ENCODE peak calls at places on chromosomes 7 and 10, in ten cellular contexts. One of them, this sample, is unnamed.

GRCh38 chr7:158784270-158784669 is 45.0 kb downstream of the ESYT2 start:
- DNase-seq in cardiac fibroblast: no peak
- DNase-seq in AG08396: no peak
- DNase-seq in GM19239: no peak
- DNase-seq in astrocyte: no peak
- DNase-seq in activated CD4-positive, alpha-beta T cell treated with anti-CD3 and anti-CD28 coated beads for 24 hours: no peak
- DNase-seq in posterior cingulate gyrus: no peak
- DNase-seq in ecto neural progenitor cell: no peak
- DNase-seq in fibroblast of lung: no peak
- DNase-seq in stimulated activated CD8-positive, alpha-beta memory T cell treated with anti-CD3 and anti-CD28 coated beads, Interleukin-2, amount 100 ng/mL, for 48 hours: no peak
- DNase-seq in this sample: no peak

GRCh38 chr7:77320161-77320560 is 96.0 kb downstream of the GSAP start:
- DNase-seq in cardiac fibroblast: no peak
- DNase-seq in AG08396: no peak
- DNase-seq in GM19239: no peak
- DNase-seq in astrocyte: no peak
- DNase-seq in activated CD4-positive, alpha-beta T cell treated with anti-CD3 and anti-CD28 coated beads for 24 hours: no peak
- DNase-seq in posterior cingulate gyrus: no peak
- DNase-seq in ecto neural progenitor cell: no peak
- DNase-seq in fibroblast of lung: no peak
- DNase-seq in stimulated activated CD8-positive, alpha-beta memory T cell treated with anti-CD3 and anti-CD28 coated beads, Interleukin-2, amount 100 ng/mL, for 48 hours: no peak
- DNase-seq in this sample: no peak

GRCh38 chr10:131803863-131804425 is 96.9 kb upstream of the PPP2R2D start:
- DNase-seq in cardiac fibroblast: no peak
- DNase-seq in AG08396: no peak
- DNase-seq in GM19239: no peak
- DNase-seq in astrocyte: no peak
- DNase-seq in activated CD4-positive, alpha-beta T cell treated with anti-CD3 and anti-CD28 coated beads for 24 hours: no peak
- DNase-seq in posterior cingulate gyrus: no peak
- DNase-seq in ecto neural progenitor cell: peak; percentile 22
- DNase-seq in fibroblast of lung: no peak
- DNase-seq in stimulated activated CD8-positive, alpha-beta memory T cell treated with anti-CD3 and anti-CD28 coated beads, Interleukin-2, amount 100 ng/mL, for 48 hours: no peak
- DNase-seq in this sample: no peak

GRCh38 chr7:1004018-1004880 is 21.3 kb downstream of the CYP2W1 start:
- DNase-seq in cardiac fibroblast: no peak
- DNase-seq in AG08396: no peak
- DNase-seq in GM19239: no peak
- DNase-seq in astrocyte: no peak
- DNase-seq in activated CD4-positive, alpha-beta T cell treated with anti-CD3 and anti-CD28 coated beads for 24 hours: no peak
- DNase-seq in posterior cingulate gyrus: no peak
- DNase-seq in ecto neural progenitor cell: no peak
- DNase-seq in fibroblast of lung: no peak
- DNase-seq in stimulated activated CD8-positive, alpha-beta memory T cell treated with anti-CD3 and anti-CD28 coated beads, Interleukin-2, amount 100 ng/mL, for 48 hours: no peak
- DNase-seq in this sample: no peak

GRCh38 chr10:81026597-81026996 is 488.9 kb downstream of the SH2D4B start:
- DNase-seq in cardiac fibroblast: peak; percentile 46
- DNase-seq in AG08396: no peak
- DNase-seq in GM19239: no peak
- DNase-seq in astrocyte: no peak
- DNase-seq in activated CD4-positive, alpha-beta T cell treated with anti-CD3 and anti-CD28 coated beads for 24 hours: no peak
- DNase-seq in posterior cingulate gyrus: no peak
- DNase-seq in ecto neural progenitor cell: no peak
- DNase-seq in fibroblast of lung: no peak
- DNase-seq in stimulated activated CD8-positive, alpha-beta memory T cell treated with anti-CD3 and anti-CD28 coated beads, Interleukin-2, amount 100 ng/mL, for 48 hours: no peak
- DNase-seq in this sample: no peak

GRCh38 chr10:75540357-75541335 is 109.2 kb downstream of the LRMDA start:
- DNase-seq in cardiac fibroblast: no peak
- DNase-seq in AG08396: no peak
- DNase-seq in GM19239: no peak
- DNase-seq in astrocyte: no peak
- DNase-seq in activated CD4-positive, alpha-beta T cell treated with anti-CD3 and anti-CD28 coated beads for 24 hours: no peak
- DNase-seq in posterior cingulate gyrus: no peak
- DNase-seq in ecto neural progenitor cell: no peak
- DNase-seq in fibroblast of lung: no peak
- DNase-seq in stimulated activated CD8-positive, alpha-beta memory T cell treated with anti-CD3 and anti-CD28 coated beads, Interleukin-2, amount 100 ng/mL, for 48 hours: no peak
- DNase-seq in this sample: no peak

GRCh38 chr7:37311282-37311868 is 137.3 kb downstream of the ELMO1 start:
- DNase-seq in cardiac fibroblast: peak; percentile 15
- DNase-seq in AG08396: no peak
- DNase-seq in GM19239: no peak
- DNase-seq in astrocyte: peak; percentile 1
- DNase-seq in activated CD4-positive, alpha-beta T cell treated with anti-CD3 and anti-CD28 coated beads for 24 hours: peak; percentile 2
- DNase-seq in posterior cingulate gyrus: no peak
- DNase-seq in ecto neural progenitor cell: no peak
- DNase-seq in fibroblast of lung: peak; percentile 61
- DNase-seq in stimulated activated CD8-positive, alpha-beta memory T cell treated with anti-CD3 and anti-CD28 coated beads, Interleukin-2, amount 100 ng/mL, for 48 hours: peak; percentile 13
- DNase-seq in this sample: no peak

GRCh38 chr7:100946111-100946510 is 3.2 kb upstream of the MUC3A start:
- DNase-seq in cardiac fibroblast: no peak
- DNase-seq in AG08396: no peak
- DNase-seq in GM19239: no peak
- DNase-seq in astrocyte: no peak
- DNase-seq in activated CD4-positive, alpha-beta T cell treated with anti-CD3 and anti-CD28 coated beads for 24 hours: no peak
- DNase-seq in posterior cingulate gyrus: no peak
- DNase-seq in ecto neural progenitor cell: no peak
- DNase-seq in fibroblast of lung: no peak
- DNase-seq in stimulated activated CD8-positive, alpha-beta memory T cell treated with anti-CD3 and anti-CD28 coated beads, Interleukin-2, amount 100 ng/mL, for 48 hours: no peak
- DNase-seq in this sample: no peak

GRCh38 chr10:1149793-1150637 is 93.8 kb downstream of the WDR37 start:
- DNase-seq in cardiac fibroblast: no peak
- DNase-seq in AG08396: no peak
- DNase-seq in GM19239: no peak
- DNase-seq in astrocyte: no peak
- DNase-seq in activated CD4-positive, alpha-beta T cell treated with anti-CD3 and anti-CD28 coated beads for 24 hours: no peak
- DNase-seq in posterior cingulate gyrus: no peak
- DNase-seq in ecto neural progenitor cell: peak; percentile 34
- DNase-seq in fibroblast of lung: no peak
- DNase-seq in stimulated activated CD8-positive, alpha-beta memory T cell treated with anti-CD3 and anti-CD28 coated beads, Interleukin-2, amount 100 ng/mL, for 48 hours: peak; percentile 8
- DNase-seq in this sample: no peak

GRCh38 chr10:63375859-63376258 is 89.9 kb downstream of the JMJD1C start:
- DNase-seq in cardiac fibroblast: peak; percentile 93
- DNase-seq in AG08396: no peak
- DNase-seq in GM19239: no peak
- DNase-seq in astrocyte: no peak
- DNase-seq in activated CD4-positive, alpha-beta T cell treated with anti-CD3 and anti-CD28 coated beads for 24 hours: no peak
- DNase-seq in posterior cingulate gyrus: no peak
- DNase-seq in ecto neural progenitor cell: no peak
- DNase-seq in fibroblast of lung: peak; percentile 72
- DNase-seq in stimulated activated CD8-positive, alpha-beta memory T cell treated with anti-CD3 and anti-CD28 coated beads, Interleukin-2, amount 100 ng/mL, for 48 hours: no peak
- DNase-seq in this sample: no peak

GRCh38 chr7:144497296-144497695 is 93.8 kb upstream of the NOBOX start:
- DNase-seq in cardiac fibroblast: peak; percentile 10
- DNase-seq in AG08396: no peak
- DNase-seq in GM19239: no peak
- DNase-seq in astrocyte: no peak
- DNase-seq in activated CD4-positive, alpha-beta T cell treated with anti-CD3 and anti-CD28 coated beads for 24 hours: no peak
- DNase-seq in posterior cingulate gyrus: no peak
- DNase-seq in ecto neural progenitor cell: no peak
- DNase-seq in fibroblast of lung: no peak
- DNase-seq in stimulated activated CD8-positive, alpha-beta memory T cell treated with anti-CD3 and anti-CD28 coated beads, Interleukin-2, amount 100 ng/mL, for 48 hours: no peak
- DNase-seq in this sample: no peak

GRCh38 chr10:11602919-11603523 is 8.4 kb downstream of the USP6NL start:
- DNase-seq in cardiac fibroblast: peak; percentile 12
- DNase-seq in AG08396: no peak
- DNase-seq in GM19239: no peak
- DNase-seq in astrocyte: peak; percentile 46
- DNase-seq in activated CD4-positive, alpha-beta T cell treated with anti-CD3 and anti-CD28 coated beads for 24 hours: no peak
- DNase-seq in posterior cingulate gyrus: no peak
- DNase-seq in ecto neural progenitor cell: no peak
- DNase-seq in fibroblast of lung: peak; percentile 47
- DNase-seq in stimulated activated CD8-positive, alpha-beta memory T cell treated with anti-CD3 and anti-CD28 coated beads, Interleukin-2, amount 100 ng/mL, for 48 hours: no peak
- DNase-seq in this sample: no peak

GRCh38 chr10:99457808-99458207 is 27.4 kb upstream of the GOT1 start:
- DNase-seq in cardiac fibroblast: peak; percentile 25
- DNase-seq in AG08396: no peak
- DNase-seq in GM19239: no peak
- DNase-seq in astrocyte: peak; percentile 34
- DNase-seq in activated CD4-positive, alpha-beta T cell treated with anti-CD3 and anti-CD28 coated beads for 24 hours: no peak
- DNase-seq in posterior cingulate gyrus: no peak
- DNase-seq in ecto neural progenitor cell: no peak
- DNase-seq in fibroblast of lung: peak; percentile 30
- DNase-seq in stimulated activated CD8-positive, alpha-beta memory T cell treated with anti-CD3 and anti-CD28 coated beads, Interleukin-2, amount 100 ng/mL, for 48 hours: no peak
- DNase-seq in this sample: no peak

GRCh38 chr7:151727579-151728285 is 149.2 kb downstream of the PRKAG2 start:
- DNase-seq in cardiac fibroblast: peak; percentile 97
- DNase-seq in AG08396: peak; percentile 93
- DNase-seq in GM19239: no peak
- DNase-seq in astrocyte: peak; percentile 94
- DNase-seq in activated CD4-positive, alpha-beta T cell treated with anti-CD3 and anti-CD28 coated beads for 24 hours: peak; percentile 40
- DNase-seq in posterior cingulate gyrus: no peak
- DNase-seq in ecto neural progenitor cell: peak; percentile 64
- DNase-seq in fibroblast of lung: peak; percentile 91
- DNase-seq in stimulated activated CD8-positive, alpha-beta memory T cell treated with anti-CD3 and anti-CD28 coated beads, Interleukin-2, amount 100 ng/mL, for 48 hours: peak; percentile 46
- DNase-seq in this sample: no peak

GRCh38 chr7:157784114-157784835 is 447.5 kb downstream of the DNAJB6 start:
- DNase-seq in cardiac fibroblast: no peak
- DNase-seq in AG08396: no peak
- DNase-seq in GM19239: no peak
- DNase-seq in astrocyte: no peak
- DNase-seq in activated CD4-positive, alpha-beta T cell treated with anti-CD3 and anti-CD28 coated beads for 24 hours: no peak
- DNase-seq in posterior cingulate gyrus: no peak
- DNase-seq in ecto neural progenitor cell: no peak
- DNase-seq in fibroblast of lung: no peak
- DNase-seq in stimulated activated CD8-positive, alpha-beta memory T cell treated with anti-CD3 and anti-CD28 coated beads, Interleukin-2, amount 100 ng/mL, for 48 hours: no peak
- DNase-seq in this sample: no peak

GRCh38 chr10:132836248-132836831 is 50.4 kb upstream of the NKX6-2 start:
- DNase-seq in cardiac fibroblast: no peak
- DNase-seq in AG08396: no peak
- DNase-seq in GM19239: no peak
- DNase-seq in astrocyte: no peak
- DNase-seq in activated CD4-positive, alpha-beta T cell treated with anti-CD3 and anti-CD28 coated beads for 24 hours: no peak
- DNase-seq in posterior cingulate gyrus: no peak
- DNase-seq in ecto neural progenitor cell: peak; percentile 47
- DNase-seq in fibroblast of lung: no peak
- DNase-seq in stimulated activated CD8-positive, alpha-beta memory T cell treated with anti-CD3 and anti-CD28 coated beads, Interleukin-2, amount 100 ng/mL, for 48 hours: no peak
- DNase-seq in this sample: no peak

GRCh38 chr10:34858003-34858402 is 42.9 kb upstream of the PARD3 start:
- DNase-seq in cardiac fibroblast: no peak
- DNase-seq in AG08396: no peak
- DNase-seq in GM19239: no peak
- DNase-seq in astrocyte: no peak
- DNase-seq in activated CD4-positive, alpha-beta T cell treated with anti-CD3 and anti-CD28 coated beads for 24 hours: no peak
- DNase-seq in posterior cingulate gyrus: no peak
- DNase-seq in ecto neural progenitor cell: no peak
- DNase-seq in fibroblast of lung: no peak
- DNase-seq in stimulated activated CD8-positive, alpha-beta memory T cell treated with anti-CD3 and anti-CD28 coated beads, Interleukin-2, amount 100 ng/mL, for 48 hours: no peak
- DNase-seq in this sample: no peak